ENCODE peak calls at places on chromosome 12, in nine cellular contexts. U is progenitor cell of endocrine pancreas, Q is heart left ventricle, O is right lobe of liver, H is IMR-90, D is RWPE1, M is WTC11, B is colonic mucosa, W is A549. Z is an unnamed sample.

GRCh38 chr12:50985322-50985721 is 33.0 kb downstream of the HIGD1C start:
- DNase-seq in Q (peak), H (peak), O (no peak), B (peak), U (no peak), M (no peak), W (no peak), D (no peak), Z (no peak)

GRCh38 chr12:42421844-42422779 is 96.1 kb downstream of the PPHLN1 start:
- DNase-seq in M (no peak), Q (no peak), B (no peak), U (no peak), O (no peak), H (peak), W (peak), D (no peak), Z (no peak)

GRCh38 chr12:63977441-63977840 is 132.9 kb downstream of the SRGAP1 start:
- DNase-seq in O (no peak), Q (no peak), U (no peak), W (no peak), D (no peak), H (no peak), B (no peak), M (no peak), Z (no peak)

GRCh38 chr12:62656576-62657362 is 190.1 kb downstream of the MON2 start:
- DNase-seq in M (peak), H (no peak), Q (no peak), U (no peak), B (no peak), W (no peak), O (no peak), D (no peak), Z (no peak)

GRCh38 chr12:28479683-28480082 is 289.4 kb downstream of the CCDC91 start:
- DNase-seq in Q (no peak), U (no peak), M (no peak), H (no peak), D (no peak), O (no peak), B (no peak), W (no peak), Z (no peak)

GRCh38 chr12:70230934-70231606 is 12.2 kb upstream of the CNOT2 start:
- DNase-seq in B (no peak), Q (no peak), U (no peak), D (no peak), H (no peak), O (no peak), W (no peak), M (no peak), Z (no peak)

GRCh38 chr12:109670647-109671046 is 43.0 kb upstream of the FAM222A start:
- DNase-seq in D (no peak), B (no peak), W (no peak), O (no peak), M (no peak), Q (no peak), U (no peak), H (no peak), Z (no peak)

GRCh38 chr12:103657331-103657730 is 70.3 kb downstream of the STAB2 start:
- DNase-seq in M (no peak), W (no peak), H (peak), O (no peak), B (no peak), D (peak), Q (no peak), U (no peak), Z (no peak)

GRCh38 chr12:27619308-27619707 is 76.9 kb upstream of the REP15 start:
- DNase-seq in H (peak), U (no peak), O (no peak), M (no peak), Q (no peak), B (no peak), D (peak), W (peak), Z (no peak)

GRCh38 chr12:82651489-82651888 is 35.2 kb upstream of the TMTC2 start:
- DNase-seq in U (no peak), O (no peak), B (no peak), H (no peak), M (no peak), D (peak), Q (no peak), W (peak), Z (no peak)

GRCh38 chr12:29889737-29890136 is 106.0 kb upstream of the TMTC1 start:
- DNase-seq in O (no peak), H (peak), U (peak), D (no peak), M (peak), W (peak), B (peak), Q (peak), Z (peak)

GRCh38 chr12:88057994-88058718 is 29.0 kb upstream of the C12orf50 start:
- DNase-seq in Q (peak), B (no peak), U (no peak), M (no peak), O (no peak), H (peak), W (no peak), D (no peak), Z (no peak)

GRCh38 chr12:130121246-130122005 is 40.8 kb upstream of the FZD10 start:
- DNase-seq in D (no peak), B (no peak), Q (no peak), U (no peak), W (no peak), O (no peak), H (no peak), M (no peak), Z (no peak)

GRCh38 chr12:79121486-79121885 is 256.9 kb downstream of the SYT1 start:
- DNase-seq in H (no peak), U (no peak), M (peak), B (no peak), Q (no peak), W (peak), D (peak), O (no peak), Z (no peak)

GRCh38 chr12:95402096-95402495 is 71.9 kb upstream of the METAP2 start:
- DNase-seq in D (no peak), H (no peak), O (no peak), W (no peak), U (no peak), Q (no peak), M (peak), B (no peak), Z (no peak)

GRCh38 chr12:120257041-120257821 is 8.3 kb downstream of the PXN start:
- DNase-seq in U (no peak), W (no peak), Q (peak), B (no peak), H (peak), M (no peak), D (peak), O (no peak), Z (no peak)

GRCh38 chr12:47302111-47302597 is 222.4 kb upstream of the AMIGO2 start:
- DNase-seq in O (no peak), D (no peak), U (no peak), W (peak), B (no peak), M (no peak), Q (no peak), H (no peak), Z (no peak)

GRCh38 chr12:46983959-46984833 is 95.2 kb upstream of the PCED1B start:
- DNase-seq in W (peak), M (peak), D (peak), O (peak), H (peak), B (peak), U (no peak), Q (no peak), Z (peak)

GRCh38 chr12:58455146-58455545 is 465.2 kb downstream of the LRIG3 start:
- DNase-seq in B (no peak), H (peak), M (no peak), D (no peak), U (no peak), O (no peak), W (no peak), Q (no peak), Z (no peak)

GRCh38 chr12:62435337-62436163 is 31.1 kb upstream of the MON2 start:
- DNase-seq in W (peak), B (peak), Q (peak), H (peak), D (peak), M (peak), U (peak), O (peak), Z (peak)

GRCh38 chr12:93990832-93991748 is 157.3 kb upstream of the PLXNC1 start:
- DNase-seq in O (peak), H (peak), Q (peak), U (no peak), D (no peak), M (peak), W (peak), B (peak), Z (peak)

GRCh38 chr12:12562016-12562483 is 613 bp downstream of the DUSP16 start:
- DNase-seq in D (no peak), M (peak), Q (peak), W (peak), U (peak), O (peak), H (peak), B (peak), Z (peak)

GRCh38 chr12:128639089-128639488 is 184.7 kb downstream of the SLC15A4 start:
- DNase-seq in Q (no peak), O (no peak), W (no peak), H (no peak), U (no peak), M (no peak), B (no peak), D (no peak), Z (no peak)

GRCh38 chr12:128643106-128643651 is 180.6 kb downstream of the SLC15A4 start:
- DNase-seq in U (no peak), O (no peak), Q (no peak), M (no peak), W (no peak), H (no peak), D (no peak), B (no peak), Z (no peak)

GRCh38 chr12:128644664-128645296 is 179.0 kb downstream of the SLC15A4 start:
- DNase-seq in D (no peak), W (peak), U (peak), Q (no peak), H (no peak), O (no peak), M (peak), B (peak), Z (peak)
- TF ChIP-seq CTCF in D (no peak), W (peak), U (peak), Q (peak), H (no peak), O (peak), M (peak), B (peak), Z (peak)

GRCh38 chr12:121894633-121895032 is 6.0 kb downstream of the PSMD9 start:
- DNase-seq in M (peak), O (no peak), H (peak), W (peak), B (no peak), U (no peak), Q (no peak), D (no peak), Z (peak)
- TF ChIP-seq CTCF in M (peak), O (no peak), H (peak), W (peak), B (no peak), U (peak), Q (no peak), D (peak), Z (peak)

GRCh38 chr12:56591111-56591510 is 39.0 kb downstream of the BAZ2A start:
- DNase-seq in O (no peak), W (no peak), Q (no peak), B (no peak), D (no peak), H (no peak), M (no peak), U (no peak), Z (no peak)

GRCh38 chr12:56593909-56594621 is 36.1 kb downstream of the BAZ2A start:
- DNase-seq in O (no peak), D (peak), U (peak), H (peak), B (peak), M (peak), W (peak), Q (no peak), Z (peak)

GRCh38 chr12:56589783-56590182 is 40.3 kb downstream of the BAZ2A start:
- DNase-seq in B (peak), H (no peak), M (no peak), Q (no peak), O (no peak), D (no peak), U (no peak), W (no peak), Z (no peak)

GRCh38 chr12:56591961-56592360 is 38.2 kb downstream of the BAZ2A start:
- DNase-seq in O (no peak), U (no peak), Q (no peak), B (no peak), D (no peak), W (no peak), M (no peak), H (peak), Z (no peak)

GRCh38 chr12:56590237-56590830 is 39.8 kb downstream of the BAZ2A start:
- DNase-seq in Q (no peak), D (no peak), O (no peak), B (peak), M (peak), W (peak), U (no peak), H (peak), Z (no peak)
- TF ChIP-seq CTCF in Q (peak), D (peak), O (peak), B (peak), M (peak), W (peak), U (peak), H (peak), Z (peak)

GRCh38 chr12:18224745-18225144 is 36.6 kb upstream of the PIK3C2G start:
- DNase-seq in H (peak), W (peak), D (peak), B (no peak), O (no peak), U (no peak), Q (no peak), M (no peak), Z (no peak)
- TF ChIP-seq CTCF in H (peak), W (peak), D (peak), B (peak), O (peak), U (peak), Q (peak), M (no peak), Z (peak)

DNA sequence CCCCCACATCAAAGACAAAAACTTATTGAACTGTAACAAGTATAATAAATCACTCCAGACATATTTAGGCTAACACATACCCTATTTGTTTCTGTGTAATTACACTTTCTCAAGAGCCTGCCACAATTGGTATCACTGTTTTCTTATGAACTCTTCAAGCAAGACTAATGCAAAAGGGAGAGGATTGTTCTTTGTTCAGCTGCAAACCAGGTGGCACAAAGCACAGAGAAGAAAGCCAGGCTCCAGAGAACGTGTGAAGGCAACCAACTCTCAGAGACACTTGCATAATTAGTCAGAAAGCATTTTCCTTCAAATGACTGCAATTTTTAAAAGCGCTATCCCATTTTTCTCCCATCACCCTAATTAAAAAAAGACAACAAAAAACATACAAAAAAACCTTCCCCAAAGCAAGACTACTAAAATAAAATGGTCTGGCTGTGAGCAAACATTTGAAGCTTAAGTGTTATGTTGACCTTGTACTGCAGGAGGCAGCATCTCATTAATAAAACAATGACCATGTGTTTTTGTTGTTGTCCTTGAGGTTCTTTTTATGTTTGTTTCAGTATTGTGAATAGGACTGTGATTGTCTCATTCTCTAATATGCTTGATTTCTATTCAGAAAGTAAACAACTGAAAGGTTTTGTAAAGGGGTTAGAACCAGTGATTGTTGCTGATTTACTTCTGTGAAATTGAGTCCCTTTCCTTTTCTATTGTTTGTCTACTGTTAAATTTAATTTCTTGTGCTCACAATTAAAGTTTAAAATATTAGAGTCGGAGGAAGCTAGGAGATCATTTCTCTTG is 452.7 kb upstream of the PDE3A start:
- DNase-seq in W (peak), U (no peak), Q (no peak), H (peak), D (no peak), B (no peak), M (no peak), O (no peak), Z (no peak)
- TF ChIP-seq CTCF in W (peak), U (peak), Q (peak), H (peak), D (no peak), B (peak), M (peak), O (peak), Z (peak)

DNA sequence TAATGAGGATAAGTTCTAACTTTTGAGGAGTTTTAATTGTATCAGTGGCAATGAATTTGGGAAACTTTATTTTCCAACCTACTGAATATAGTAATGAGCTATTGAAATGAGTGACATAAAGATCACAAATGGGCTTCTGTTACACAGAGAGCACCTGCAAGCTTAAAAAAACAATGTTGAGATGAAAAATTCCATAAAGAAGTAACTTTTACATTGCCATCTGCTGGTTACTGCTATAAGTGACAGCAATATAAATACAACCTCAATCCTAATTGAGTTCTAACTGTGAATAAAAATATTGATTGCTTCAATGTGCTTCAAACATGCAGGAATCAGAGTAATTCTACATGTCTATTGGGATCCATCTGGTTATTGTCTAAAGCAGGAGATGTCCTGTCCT is 14.2 kb downstream of the WIF1 start:
- DNase-seq in M (no peak), H (peak), B (no peak), O (no peak), D (peak), U (no peak), W (peak), Q (no peak), Z (no peak)
- TF ChIP-seq CTCF in M (no peak), H (peak), B (peak), O (peak), D (peak), U (peak), W (peak), Q (peak), Z (no peak)

GRCh38 chr12:74685385-74685784 is 147.8 kb downstream of the ATXN7L3B start:
- DNase-seq in B (no peak), U (no peak), W (no peak), Q (no peak), D (no peak), M (no peak), O (no peak), H (no peak), Z (no peak)

GRCh38 chr12:74689929-74690328 is 152.3 kb downstream of the ATXN7L3B start:
- DNase-seq in H (no peak), O (no peak), D (no peak), B (no peak), M (no peak), U (no peak), W (no peak), Q (no peak), Z (no peak)

GRCh38 chr12:74689071-74689655 is 151.5 kb downstream of the ATXN7L3B start:
- DNase-seq in Q (no peak), W (peak), O (no peak), B (no peak), M (no peak), D (peak), U (no peak), H (peak), Z (no peak)
- TF ChIP-seq CTCF in Q (peak), W (peak), O (peak), B (peak), M (no peak), D (peak), U (peak), H (peak), Z (peak)

DNA sequence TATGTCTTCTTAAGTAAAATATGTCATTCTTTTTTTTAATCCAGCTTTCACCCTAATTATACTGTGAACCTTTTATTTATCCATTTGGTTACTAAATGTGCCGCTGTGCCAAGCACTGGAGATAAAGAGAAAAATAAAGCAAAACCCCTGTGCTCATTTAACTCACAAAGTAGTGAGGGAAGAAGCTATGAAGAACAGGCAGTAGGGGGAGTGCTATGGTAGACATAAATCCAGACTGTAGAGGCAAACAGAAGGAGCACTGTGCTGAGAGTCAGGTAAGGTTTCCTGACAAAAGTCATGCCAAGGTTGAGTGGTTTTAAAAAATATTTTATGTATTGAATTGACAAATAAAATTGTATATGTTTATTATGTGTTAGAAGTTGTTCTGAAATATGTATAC is 188.5 kb upstream of the SYT10 start:
- DNase-seq in O (no peak), M (no peak), B (no peak), Q (no peak), U (no peak), D (no peak), H (no peak), W (peak), Z (no peak)
- TF ChIP-seq CTCF in O (peak), M (no peak), B (no peak), Q (no peak), U (no peak), D (no peak), H (no peak), W (no peak), Z (no peak)

GRCh38 chr12:112800183-112800582 is 8.6 kb downstream of the RPH3A start:
- DNase-seq in D (no peak), H (no peak), U (no peak), W (no peak), M (no peak), Q (no peak), B (no peak), O (no peak), Z (no peak)

GRCh38 chr12:112806721-112807120 is 15.2 kb downstream of the RPH3A start:
- DNase-seq in O (no peak), W (no peak), Q (no peak), U (no peak), M (no peak), D (no peak), B (no peak), H (no peak), Z (no peak)

GRCh38 chr12:112801055-112801454 is 9.5 kb downstream of the RPH3A start:
- DNase-seq in O (no peak), D (no peak), B (no peak), U (no peak), Q (no peak), H (no peak), M (no peak), W (no peak), Z (no peak)

GRCh38 chr12:112807452-112807851 is 15.9 kb downstream of the RPH3A start:
- DNase-seq in U (no peak), D (no peak), B (no peak), H (no peak), O (no peak), M (no peak), W (peak), Q (no peak), Z (no peak)

GRCh38 chr12:112803620-112804279 is 12.2 kb downstream of the RPH3A start:
- DNase-seq in B (no peak), H (no peak), D (no peak), U (no peak), Q (no peak), M (no peak), W (peak), O (no peak), Z (no peak)
- TF ChIP-seq CTCF in B (no peak), H (no peak), D (no peak), U (no peak), Q (no peak), M (no peak), W (peak), O (no peak), Z (no peak)

GRCh38 chr12:53803703-53804102 is 51.9 kb upstream of the CISTR start:
- DNase-seq in H (no peak), D (no peak), B (no peak), Q (no peak), M (no peak), W (peak), O (no peak), U (no peak), Z (no peak)
- TF ChIP-seq CTCF in H (no peak), D (no peak), B (no peak), Q (no peak), M (no peak), W (no peak), O (no peak), U (no peak), Z (no peak)